ENCODE peak calls at places on chromosomes 11 and 22, in five cellular contexts. Q, R, Y, N and W are unnamed samples. For H3K4me1 and H3K9me3, the result is how much of the 10 kb centered on the place peaks cover.

GRCh38 chr11:5992604-5993251 is 5.9 kb upstream of the OR52L1 start:
- DNase-seq in Q (no peak), R (no peak), N (no peak), Y (peak), W (no peak)

GRCh38 chr11:44324787-44325525 is 15.0 kb upstream of the ALX4 start:
- DNase-seq in Q (no peak), N (no peak), Y (no peak), R (no peak), W (no peak)

GRCh38 chr11:108592591-108593213 is 866 bp downstream of the EXPH5 start:
- DNase-seq in Y (no peak), N (no peak), Q (peak), R (peak), W (peak)

GRCh38 chr22:43131773-43132501 is 11.3 kb downstream of the MCAT start:
- DNase-seq in Q (no peak), R (no peak), Y (no peak), N (no peak), W (no peak)

GRCh38 chr22:44109417-44109816 is 71.3 kb upstream of the PARVG start:
- DNase-seq in N (peak), R (no peak), Y (no peak), Q (no peak), W (no peak)

GRCh38 chr11:78649361-78650215 is 74.9 kb upstream of the NARS2 start:
- DNase-seq in R (no peak), N (no peak), Y (no peak), Q (no peak), W (no peak)

GRCh38 chr22:37442537-37442936 is 15.3 kb upstream of the ELFN2 start:
- DNase-seq in Q (no peak), N (no peak), Y (no peak), R (no peak), W (no peak)

GRCh38 chr22:29762263-29762662 is 4.5 kb downstream of the ZMAT5 start:
- DNase-seq in Q (no peak), Y (no peak), R (no peak), N (no peak), W (no peak)

GRCh38 chr11:72491001-72491400 is 56.7 kb upstream of the CLPB start:
- DNase-seq in Q (no peak), N (no peak), Y (no peak), R (no peak), W (no peak)

GRCh38 chr11:78683774-78684173 is 109.1 kb upstream of the NARS2 start:
- DNase-seq in Q (no peak), N (no peak), R (no peak), Y (no peak), W (no peak)

GRCh38 chr11:28144808-28145207 is 36.6 kb downstream of the METTL15 start:
- DNase-seq in N (no peak), Y (no peak), Q (no peak), R (no peak), W (no peak)

GRCh38 chr11:11963842-11964773 is 44.3 kb downstream of the DKK3 start:
- DNase-seq in Y (no peak), N (peak), Q (peak), R (no peak), W (no peak)

GRCh38 chr22:24406322-24407277 is 20.8 kb upstream of the ADORA2A start:
- DNase-seq in Y (no peak), Q (no peak), R (no peak), N (no peak), W (no peak)

GRCh38 chr22:46051646-46052045 is 74.7 kb upstream of the WNT7B start:
- DNase-seq in Y (no peak), Q (no peak), R (peak), N (peak), W (no peak)

GRCh38 chr11:58770627-58771457 is 39.1 kb upstream of the GLYAT start:
- DNase-seq in Y (no peak), N (no peak), Q (no peak), R (no peak), W (no peak)

GRCh38 chr11:102012946-102013345 is 34.3 kb upstream of the CFAP300 start:
- DNase-seq in Y (no peak), N (no peak), R (no peak), Q (no peak), W (peak)

GRCh38 chr11:105046898-105047579 is 1.9 kb upstream of the CARD16 start:
- DNase-seq in Y (no peak), R (no peak), N (peak), Q (no peak), W (no peak)

GRCh38 chr11:14905104-14906033 is 13.3 kb upstream of the CYP2R1 start:
- DNase-seq in Q (peak), R (peak), N (peak), Y (peak), W (peak)

GRCh38 chr11:116533186-116533825 is 239.5 kb downstream of the BUD13 start:
- DNase-seq in R (no peak), Q (no peak), Y (peak), N (peak), W (no peak)

GRCh38 chr11:78801161-78801884 is 226.7 kb upstream of the NARS2 start:
- DNase-seq in Y (no peak), Q (no peak), N (peak), R (no peak), W (no peak)

GRCh38 chr11:122033631-122034030 is 82.4 kb downstream of the BLID start:
- DNase-seq in R (no peak), Y (no peak), N (no peak), Q (no peak), W (no peak)

GRCh38 chr11:72223615-72224586 is 666 bp upstream of the INPPL1 start:
- DNase-seq in Q (peak), Y (peak), R (peak), N (peak), W (no peak)

GRCh38 chr22:23530766-23531282 is 49.3 kb downstream of the IGLL1 start:
- DNase-seq in R (peak), Y (no peak), N (peak), Q (no peak), W (no peak)

GRCh38 chr22:21015051-21016006 is at the start of gene P2RX6:
- DNase-seq in Q (no peak), N (no peak), Y (no peak), R (no peak), W (no peak)

GRCh38 chr22:41501209-41501608 is 32.3 kb downstream of the ACO2 start:
- DNase-seq in Y (peak), Q (no peak), N (no peak), R (no peak), W (peak)

GRCh38 chr11:131246589-131247164 is 123.7 kb upstream of the NTM start:
- DNase-seq in R (peak), Y (peak), Q (no peak), N (no peak), W (no peak)

GRCh38 chr11:102171101-102171500 is 60.9 kb downstream of the YAP1 start:
- DNase-seq in Y (no peak), Q (no peak), R (no peak), N (no peak), W (no peak)

GRCh38 chr11:124899376-124900145 is 1.9 kb upstream of the ROBO4 start:
- DNase-seq in R (no peak), Y (no peak), N (no peak), Q (no peak), W (no peak)
- H3K4me1 ChIP-seq in R (under half), Y (under half), N (under half), Q (under half), W (under half)

GRCh38 chr11:65718531-65718930 is 2.1 kb downstream of the RNASEH2C start:
- DNase-seq in N (no peak), Y (no peak), R (no peak), Q (no peak), W (no peak)
- H3K4me3 ChIP-seq in N (no peak), Y (no peak), R (no peak), Q (no peak), W (no peak)

DNA sequence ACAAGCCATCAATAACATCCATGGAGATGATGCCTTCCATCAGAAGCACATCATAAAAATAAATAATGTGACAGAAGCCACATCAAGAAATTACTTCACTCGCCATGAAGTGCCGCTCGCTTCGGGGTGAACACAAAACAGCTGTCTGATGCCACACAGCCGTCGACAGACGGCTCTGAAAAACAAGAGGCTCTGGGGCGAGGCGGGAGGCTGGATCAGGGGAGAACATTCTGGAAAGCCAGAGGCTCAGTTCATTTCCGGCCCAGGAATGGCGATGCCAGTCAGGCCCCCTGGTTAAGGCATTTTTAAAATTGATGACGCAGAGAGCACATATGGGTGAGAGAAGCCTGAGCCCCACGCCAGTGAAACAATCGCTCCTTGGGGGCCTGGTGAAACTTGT is 805.3 kb downstream of the TBC1D22A start:
- DNase-seq in Y (no peak), N (no peak), Q (peak), R (no peak), W (no peak)
- H3K9me3 ChIP-seq in Y (under half), N (under half), Q (under half), R (under half), W (under half)

DNA sequence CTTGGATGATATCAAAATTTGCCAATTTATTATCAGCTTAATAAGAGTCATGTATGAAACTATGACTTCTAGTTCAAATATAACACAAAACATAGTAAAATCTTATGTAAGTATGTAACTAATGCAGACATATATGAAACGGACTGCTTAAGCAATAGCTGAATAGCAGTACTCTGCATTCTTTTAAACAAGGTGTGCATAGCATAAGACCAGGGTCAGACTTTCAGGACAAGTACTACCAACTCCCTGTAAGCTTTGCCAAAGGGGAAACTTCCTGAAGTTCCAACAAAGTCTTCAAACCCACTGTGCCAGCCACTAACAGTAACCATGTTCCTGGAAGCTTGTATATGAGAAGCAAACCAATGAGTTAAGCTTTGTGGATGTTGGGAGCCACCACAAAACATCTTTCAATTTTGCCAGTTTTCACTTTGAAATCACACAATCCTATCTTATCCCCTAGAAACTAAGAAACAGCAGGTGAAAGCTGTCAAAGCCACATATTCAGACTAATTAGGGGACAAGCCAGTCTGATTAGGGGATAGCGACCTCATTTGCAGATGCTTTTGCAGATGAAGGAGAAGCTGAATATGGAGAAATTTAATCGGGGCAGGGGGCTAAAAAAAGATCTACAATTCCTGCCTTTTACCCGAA is 13.3 kb downstream of the RBFOX2 start:
- DNase-seq in Q (no peak), R (no peak), Y (no peak), N (no peak), W (no peak)
- H3K4me1 ChIP-seq in Q (under half), R (under half), Y (half or more), N (half or more), W (under half)

GRCh38 chr22:35611891-35612576 is 5.1 kb downstream of the MB start:
- DNase-seq in Q (no peak), Y (no peak), R (peak), N (peak), W (no peak)
- H3K4me3 ChIP-seq in Q (no peak), Y (no peak), R (no peak), N (no peak), W (no peak)